ENCODE peak calls at places on chromosomes 2 and 18, in ten cellular contexts. Z, T, W, I, X, G, C, A, O and D are unnamed samples.

GRCh38 chr2:202932425-202933138 is 20.5 kb downstream of the CARF start:
- DNase-seq in Z (no peak), T (no peak), W (no peak), I (no peak), X (peak; percentile 59), G (no peak), C (no peak), A (peak; percentile 32), O (no peak), D (peak; percentile 46)

GRCh38 chr2:109318949-109319342 is 189.9 kb downstream of the SH3RF3 start:
- DNase-seq in Z (no peak), T (no peak), W (no peak), I (no peak), X (no peak), G (no peak), C (no peak), A (no peak), O (no peak), D (no peak)

GRCh38 chr18:23563377-23564043 is 22.8 kb downstream of the NPC1 start:
- DNase-seq in Z (no peak), T (peak; percentile 43), W (peak; percentile 44), I (no peak), X (no peak), G (no peak), C (no peak), A (no peak), O (no peak), D (no peak)

GRCh38 chr2:122531803-122532344 is 776.4 kb downstream of the TSN start:
- DNase-seq in Z (no peak), T (no peak), W (no peak), I (no peak), X (peak; percentile 73), G (no peak), C (peak; percentile 15), A (no peak), O (no peak), D (no peak)

GRCh38 chr2:176455865-176456291 is 186.6 kb downstream of the MTX2 start:
- DNase-seq in Z (peak; percentile 67), T (no peak), W (peak; percentile 54), I (no peak), X (peak; percentile 76), G (no peak), C (peak; percentile 65), A (peak; percentile 72), O (peak; percentile 5), D (peak; percentile 57)

GRCh38 chr2:26011990-26012856 is 21.7 kb upstream of the RAB10 start:
- DNase-seq in Z (peak; percentile 55), T (peak; percentile 48), W (peak; percentile 66), I (no peak), X (peak; percentile 82), G (no peak), C (no peak), A (peak; percentile 62), O (peak; percentile 83), D (no peak)

GRCh38 chr2:5176764-5177163 is 515.4 kb upstream of the SOX11 start:
- DNase-seq in Z (no peak), T (no peak), W (peak; percentile 44), I (no peak), X (no peak), G (no peak), C (no peak), A (no peak), O (no peak), D (no peak)

GRCh38 chr2:109129921-109130725 is 1.1 kb downstream of the SH3RF3 start:
- DNase-seq in Z (peak; percentile 13), T (no peak), W (peak; percentile 60), I (no peak), X (peak; percentile 34), G (no peak), C (peak; percentile 30), A (peak; percentile 13), O (no peak), D (no peak)

GRCh38 chr2:136360790-136361189 is 242.8 kb upstream of the CXCR4 start:
- DNase-seq in Z (no peak), T (no peak), W (no peak), I (no peak), X (no peak), G (no peak), C (no peak), A (no peak), O (no peak), D (no peak)

GRCh38 chr18:13909541-13909940 is 5.8 kb downstream of the MC2R start:
- DNase-seq in Z (no peak), T (no peak), W (no peak), I (no peak), X (no peak), G (no peak), C (no peak), A (no peak), O (no peak), D (no peak)

GRCh38 chr2:216107760-216108159 is 1.4 kb upstream of the XRCC5 start:
- DNase-seq in Z (no peak), T (no peak), W (no peak), I (no peak), X (peak; percentile 63), G (no peak), C (peak; percentile 62), A (no peak), O (peak; percentile 19), D (no peak)

GRCh38 chr2:186995092-186995491 is 146.1 kb upstream of the ZSWIM2 start:
- DNase-seq in Z (no peak), T (no peak), W (peak; percentile 88), I (no peak), X (no peak), G (no peak), C (no peak), A (peak; percentile 9), O (no peak), D (no peak)

GRCh38 chr2:169507698-169508097 is 1.8 kb upstream of the KLHL41 start:
- DNase-seq in Z (no peak), T (peak; percentile 8), W (peak; percentile 85), I (no peak), X (no peak), G (no peak), C (no peak), A (peak; percentile 41), O (no peak), D (no peak)

GRCh38 chr2:100205128-100205527 is 62.7 kb upstream of the AFF3 start:
- DNase-seq in Z (no peak), T (no peak), W (no peak), I (no peak), X (no peak), G (no peak), C (no peak), A (no peak), O (no peak), D (no peak)

GRCh38 chr2:70994055-70994444 is 623 bp downstream of the TEX261 start:
- DNase-seq in Z (no peak), T (peak; percentile 15), W (no peak), I (no peak), X (no peak), G (no peak), C (peak; percentile 49), A (peak; percentile 28), O (no peak), D (no peak)

GRCh38 chr18:12767580-12768155 is 64.8 kb downstream of the PSMG2 start:
- DNase-seq in Z (no peak), T (no peak), W (no peak), I (no peak), X (no peak), G (no peak), C (no peak), A (no peak), O (no peak), D (no peak)

GRCh38 chr2:236694125-236694888 is 124.7 kb downstream of the ACKR3 start:
- DNase-seq in Z (no peak), T (no peak), W (no peak), I (no peak), X (peak; percentile 31), G (no peak), C (no peak), A (no peak), O (no peak), D (no peak)

GRCh38 chr2:187397870-187398269 is 50.2 kb downstream of the CALCRL start:
- DNase-seq in Z (no peak), T (no peak), W (no peak), I (no peak), X (no peak), G (no peak), C (no peak), A (no peak), O (no peak), D (no peak)